ENCODE peak calls at places on chromosomes 12 and 14, in eight cellular contexts. E is heart right ventricle, N is AG10803, M is AG09319, W is brain microvascular endothelial cell, L is endodermal cell, V is right atrium auricular region, Q is fibroblast of pulmonary artery. A is an unnamed sample.

GRCh38 chr12:109767991-109768900 is 54.6 kb downstream of the FAM222A start:
- DNase-seq in E (no peak), N (no peak), M (no peak), W (no peak), L (peak; percentile 49), V (no peak), Q (no peak), A (no peak)

GRCh38 chr14:61561144-61561543 is 134.2 kb upstream of the HIF1A start:
- DNase-seq in E (no peak), N (peak; percentile 83), M (no peak), W (peak; percentile 67), L (no peak), V (no peak), Q (peak; percentile 85), A (peak; percentile 45)

GRCh38 chr12:113196996-113197395 is 11.5 kb downstream of the RITA1 start:
- DNase-seq in E (no peak), N (peak; percentile 81), M (peak; percentile 53), W (peak; percentile 77), L (peak; percentile 91), V (peak; percentile 82), Q (peak; percentile 88), A (peak; percentile 82)

GRCh38 chr12:127548123-127548553 is 718.8 kb upstream of the TMEM132C start:
- DNase-seq in E (no peak), N (peak; percentile 87), M (peak; percentile 44), W (peak; percentile 24), L (no peak), V (no peak), Q (no peak), A (no peak)

GRCh38 chr12:131007794-131008460 is 54.2 kb downstream of the ADGRD1 start:
- DNase-seq in E (no peak), N (no peak), M (no peak), W (no peak), L (no peak), V (no peak), Q (no peak), A (no peak)

GRCh38 chr14:49879683-49880204 is 13.1 kb upstream of the ARF6 start:
- DNase-seq in E (no peak), N (peak; percentile 59), M (no peak), W (peak; percentile 31), L (peak; percentile 86), V (no peak), Q (peak; percentile 74), A (peak; percentile 76)

GRCh38 chr14:23406244-23406643 is 1.8 kb downstream of the MYH6 start:
- DNase-seq in E (no peak), N (no peak), M (no peak), W (no peak), L (no peak), V (no peak), Q (no peak), A (no peak)

GRCh38 chr12:107594995-107595394 is 90.6 kb upstream of the PWP1 start:
- DNase-seq in E (no peak), N (no peak), M (no peak), W (peak; percentile 16), L (no peak), V (no peak), Q (peak; percentile 30), A (peak; percentile 61)

GRCh38 chr12:11723993-11724392 is 74.5 kb downstream of the ETV6 start:
- DNase-seq in E (no peak), N (no peak), M (no peak), W (no peak), L (no peak), V (no peak), Q (no peak), A (no peak)

GRCh38 chr12:11719678-11720099 is 70.2 kb downstream of the ETV6 start:
- DNase-seq in E (peak; percentile 31), N (peak; percentile 91), M (peak; percentile 56), W (peak; percentile 98), L (peak; percentile 84), V (peak; percentile 79), Q (peak; percentile 91), A (peak; percentile 93)

GRCh38 chr12:11724888-11725310 is 75.4 kb downstream of the ETV6 start:
- DNase-seq in E (no peak), N (peak; percentile 61), M (no peak), W (no peak), L (no peak), V (no peak), Q (peak; percentile 56), A (no peak)

GRCh38 chr12:11722578-11723138 is 73.2 kb downstream of the ETV6 start:
- DNase-seq in E (no peak), N (no peak), M (no peak), W (no peak), L (no peak), V (no peak), Q (no peak), A (no peak)

DNA sequence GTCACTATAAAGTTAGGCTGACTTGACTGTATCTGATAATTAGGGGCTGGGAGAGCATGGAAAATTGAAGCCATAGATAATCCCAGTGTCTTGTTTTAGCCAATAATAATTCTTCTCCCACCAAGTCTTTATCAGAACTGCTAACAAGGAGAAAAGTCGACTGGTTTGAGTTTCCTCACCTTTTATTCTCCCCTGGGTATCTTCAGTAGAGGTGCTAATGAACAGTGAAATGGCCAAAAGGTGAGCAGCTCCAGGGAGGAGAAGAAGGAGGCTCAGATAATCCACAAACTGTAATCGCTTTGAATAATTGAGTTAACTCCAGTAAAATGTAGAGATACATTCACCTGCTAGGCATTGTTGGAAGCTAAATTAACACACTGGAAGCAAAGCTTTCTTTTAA is 72.6 kb downstream of the ETV6 start:
- DNase-seq in E (no peak), N (no peak), M (no peak), W (no peak), L (no peak), V (no peak), Q (no peak), A (no peak)
- TF ChIP-seq CTCF in E (no peak), N (no peak), M (no peak), W (no peak), L (peak; percentile 57), V (no peak), Q (no peak), A (no peak)

GRCh38 chr14:55129428-55130193 is 559 bp downstream of the LGALS3 start:
- DNase-seq in E (peak; percentile 73), N (peak; percentile 71), M (no peak), W (peak; percentile 73), L (peak; percentile 83), V (peak; percentile 82), Q (peak; percentile 74), A (peak; percentile 72)

GRCh38 chr14:55133416-55133815 is 4.4 kb downstream of the LGALS3 start:
- DNase-seq in E (no peak), N (no peak), M (no peak), W (peak; percentile 72), L (no peak), V (no peak), Q (peak; percentile 72), A (peak; percentile 34)

GRCh38 chr14:55130194-55130550 is 1.1 kb downstream of the LGALS3 start:
- DNase-seq in E (no peak), N (peak; percentile 43), M (no peak), W (no peak), L (peak; percentile 67), V (no peak), Q (no peak), A (peak; percentile 73)

GRCh38 chr14:55129086-55129427 is at the start of gene LGALS3:
- DNase-seq in E (peak; percentile 85), N (peak; percentile 64), M (no peak), W (no peak), L (peak; percentile 83), V (peak; percentile 79), Q (peak; percentile 64), A (peak; percentile 80)

GRCh38 chr14:55131782-55132181 is 2.7 kb downstream of the LGALS3 start:
- DNase-seq in E (no peak), N (peak; percentile 46), M (no peak), W (no peak), L (no peak), V (no peak), Q (no peak), A (no peak)
- TF ChIP-seq CTCF in E (peak; percentile 41), N (peak; percentile 37), M (peak; percentile 18), W (peak; percentile 24), L (peak; percentile 15), V (no peak), Q (peak; percentile 7), A (no peak)

DNA sequence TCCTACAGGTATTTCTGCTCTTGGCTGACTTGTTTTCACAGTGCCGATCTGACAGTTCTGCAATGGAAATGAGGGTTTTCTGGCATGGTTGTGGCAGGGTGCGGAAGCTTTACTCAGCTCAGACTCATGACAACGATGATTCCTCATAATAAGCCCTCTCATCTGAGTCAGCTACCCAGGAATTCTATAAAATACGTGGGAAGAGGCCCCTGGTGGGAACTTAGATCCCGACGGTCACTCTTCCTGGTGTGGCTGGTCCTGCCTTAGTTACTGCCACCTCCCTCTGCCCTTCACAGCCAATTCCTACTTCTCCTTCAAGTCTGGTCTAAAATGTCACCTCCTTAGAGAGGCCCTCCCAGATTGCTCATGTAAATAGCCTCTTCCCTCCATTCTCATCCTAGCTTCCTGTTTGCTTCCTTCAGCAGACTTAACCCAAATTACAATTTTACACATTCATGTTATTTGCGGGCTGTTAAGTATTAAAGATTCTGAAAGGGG is 104.2 kb upstream of the MAP1LC3B2 start:
- DNase-seq in E (no peak), N (peak; percentile 94), M (no peak), W (peak; percentile 94), L (peak; percentile 70), V (no peak), Q (peak; percentile 91), A (peak; percentile 97)
- TF ChIP-seq CTCF in E (no peak), N (no peak), M (no peak), W (no peak), L (no peak), V (no peak), Q (no peak), A (no peak)

GRCh38 chr12:52033506-52034258 is 17.6 kb upstream of the NR4A1 start:
- DNase-seq in E (no peak), N (no peak), M (no peak), W (no peak), L (no peak), V (no peak), Q (no peak), A (no peak)

GRCh38 chr12:52035926-52036325 is 15.3 kb upstream of the NR4A1 start:
- DNase-seq in E (no peak), N (no peak), M (no peak), W (no peak), L (no peak), V (no peak), Q (no peak), A (no peak)

GRCh38 chr12:52036587-52037171 is 14.6 kb upstream of the NR4A1 start:
- DNase-seq in E (peak; percentile 91), N (peak; percentile 78), M (no peak), W (peak; percentile 73), L (peak; percentile 91), V (peak; percentile 94), Q (peak; percentile 82), A (peak; percentile 77)

GRCh38 chr12:52038447-52038846 is 12.8 kb upstream of the NR4A1 start:
- DNase-seq in E (no peak), N (no peak), M (no peak), W (no peak), L (no peak), V (no peak), Q (peak; percentile 53), A (no peak)

DNA sequence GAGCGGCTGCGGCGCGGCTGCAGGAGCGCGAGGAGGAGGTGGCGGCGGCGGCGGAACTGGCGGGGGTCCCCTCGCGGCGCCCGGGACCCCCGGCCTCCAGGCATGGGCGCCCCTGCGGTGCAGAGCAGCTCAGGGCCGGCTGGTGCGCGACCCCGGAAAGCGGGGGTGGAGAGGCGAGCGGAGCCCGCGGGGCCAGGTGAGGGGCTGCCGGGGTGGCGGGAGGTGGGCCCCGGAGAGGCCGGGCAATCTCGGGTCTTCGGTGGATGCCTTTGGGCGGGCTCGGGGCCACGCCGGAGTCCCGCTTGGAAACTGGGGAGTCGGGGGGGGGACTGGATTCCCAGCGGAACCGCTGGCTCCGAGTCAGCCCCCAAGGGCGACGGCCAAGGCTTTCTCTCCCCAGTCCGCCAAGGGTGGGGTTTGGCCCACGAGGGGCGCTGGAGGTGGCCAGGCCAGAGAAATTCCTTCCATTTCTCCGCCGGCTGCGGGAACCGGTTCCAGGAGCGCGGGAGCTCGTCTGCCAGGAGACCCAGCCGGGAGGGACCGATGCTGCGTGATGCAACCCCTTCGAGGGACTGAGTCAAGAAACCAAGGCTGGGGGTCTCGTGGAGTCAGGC is 13.9 kb upstream of the NR4A1 start:
- DNase-seq in E (peak; percentile 69), N (peak; percentile 67), M (no peak), W (peak; percentile 22), L (peak; percentile 88), V (no peak), Q (peak; percentile 60), A (peak; percentile 20)
- TF ChIP-seq CTCF in E (no peak), N (peak; percentile 14), M (peak; percentile 5), W (peak; percentile 40), L (peak; percentile 49), V (no peak), Q (no peak), A (no peak)

A was measured in epithelial cell of esophagus.